ENCODE peak calls at places on chromosomes 4 and X, in five cellular contexts. One of them, this sample, is unnamed.

GRCh38 chrX:115889121-115889890 is 281.2 kb upstream of the AGTR2 start:
- DNase-seq in SW 1271: no peak
- DNase-seq in tibial artery: no peak
- DNase-seq in activated CD4-positive, alpha-beta memory T cell treated with anti-CD3 and anti-CD28 coated beads, Interleukin-2, amount 10 ng/mL, durations not matched to agents 7 days and 5 days: no peak
- DNase-seq in NCI-H2081: no peak
- DNase-seq in this sample: no peak

GRCh38 chr4:184385705-184386141 is 88.6 kb downstream of the IRF2 start:
- DNase-seq in NCI-H2081: no peak
- DNase-seq in SW 1271: no peak
- DNase-seq in activated CD4-positive, alpha-beta memory T cell treated with anti-CD3 and anti-CD28 coated beads, Interleukin-2, amount 10 ng/mL, durations not matched to agents 7 days and 5 days: no peak
- DNase-seq in tibial artery: no peak
- DNase-seq in this sample: no peak

GRCh38 chrX:2499507-2499906 is 1.3 kb downstream of the DHRSX start:
- DNase-seq in NCI-H2081: no peak
- DNase-seq in tibial artery: peak; percentile 38
- DNase-seq in SW 1271: no peak
- DNase-seq in activated CD4-positive, alpha-beta memory T cell treated with anti-CD3 and anti-CD28 coated beads, Interleukin-2, amount 10 ng/mL, durations not matched to agents 7 days and 5 days: no peak
- DNase-seq in this sample: no peak

GRCh38 chrX:154063234-154063633 is 34.3 kb downstream of the MECP2 start:
- DNase-seq in tibial artery: no peak
- DNase-seq in SW 1271: no peak
- DNase-seq in NCI-H2081: no peak
- DNase-seq in activated CD4-positive, alpha-beta memory T cell treated with anti-CD3 and anti-CD28 coated beads, Interleukin-2, amount 10 ng/mL, durations not matched to agents 7 days and 5 days: no peak
- DNase-seq in this sample: no peak

GRCh38 chr4:56220261-56220660 is 167.0 kb downstream of the AASDH start:
- DNase-seq in NCI-H2081: no peak
- DNase-seq in SW 1271: no peak
- DNase-seq in activated CD4-positive, alpha-beta memory T cell treated with anti-CD3 and anti-CD28 coated beads, Interleukin-2, amount 10 ng/mL, durations not matched to agents 7 days and 5 days: no peak
- DNase-seq in tibial artery: no peak
- DNase-seq in this sample: no peak

GRCh38 chrX:23907496-23908218 is at the start of the genes APOO and CXorf58:
- DNase-seq in tibial artery: peak; percentile 95
- DNase-seq in NCI-H2081: peak; percentile 91
- DNase-seq in activated CD4-positive, alpha-beta memory T cell treated with anti-CD3 and anti-CD28 coated beads, Interleukin-2, amount 10 ng/mL, durations not matched to agents 7 days and 5 days: peak; percentile 93
- DNase-seq in SW 1271: peak; percentile 53
- DNase-seq in this sample: peak; percentile 88

GRCh38 chr4:47531954-47532321 is 46.9 kb downstream of the ATP10D start:
- DNase-seq in tibial artery: no peak
- DNase-seq in activated CD4-positive, alpha-beta memory T cell treated with anti-CD3 and anti-CD28 coated beads, Interleukin-2, amount 10 ng/mL, durations not matched to agents 7 days and 5 days: no peak
- DNase-seq in SW 1271: no peak
- DNase-seq in NCI-H2081: no peak
- DNase-seq in this sample: no peak

GRCh38 chr4:86818845-86819244 is 30.3 kb downstream of the SLC10A6 start:
- DNase-seq in SW 1271: no peak
- DNase-seq in NCI-H2081: no peak
- DNase-seq in tibial artery: no peak
- DNase-seq in activated CD4-positive, alpha-beta memory T cell treated with anti-CD3 and anti-CD28 coated beads, Interleukin-2, amount 10 ng/mL, durations not matched to agents 7 days and 5 days: no peak
- DNase-seq in this sample: no peak

GRCh38 chrX:120672841-120673530 is 43.1 kb upstream of the C1GALT1C1 start:
- DNase-seq in activated CD4-positive, alpha-beta memory T cell treated with anti-CD3 and anti-CD28 coated beads, Interleukin-2, amount 10 ng/mL, durations not matched to agents 7 days and 5 days: no peak
- DNase-seq in tibial artery: no peak
- DNase-seq in SW 1271: no peak
- DNase-seq in NCI-H2081: no peak
- DNase-seq in this sample: no peak

GRCh38 chr4:154030747-154031146 is 241.9 kb upstream of the SFRP2 start:
- DNase-seq in activated CD4-positive, alpha-beta memory T cell treated with anti-CD3 and anti-CD28 coated beads, Interleukin-2, amount 10 ng/mL, durations not matched to agents 7 days and 5 days: no peak
- DNase-seq in SW 1271: no peak
- DNase-seq in tibial artery: no peak
- DNase-seq in NCI-H2081: no peak
- DNase-seq in this sample: no peak

GRCh38 chrX:31931225-31931624 is 859.4 kb upstream of the FTHL17 start:
- DNase-seq in tibial artery: no peak
- DNase-seq in activated CD4-positive, alpha-beta memory T cell treated with anti-CD3 and anti-CD28 coated beads, Interleukin-2, amount 10 ng/mL, durations not matched to agents 7 days and 5 days: no peak
- DNase-seq in NCI-H2081: no peak
- DNase-seq in SW 1271: no peak
- DNase-seq in this sample: no peak

GRCh38 chr4:40877081-40877480 is 127.3 kb downstream of the NSUN7 start:
- DNase-seq in tibial artery: no peak
- DNase-seq in SW 1271: no peak
- DNase-seq in NCI-H2081: no peak
- DNase-seq in activated CD4-positive, alpha-beta memory T cell treated with anti-CD3 and anti-CD28 coated beads, Interleukin-2, amount 10 ng/mL, durations not matched to agents 7 days and 5 days: no peak
- DNase-seq in this sample: no peak

GRCh38 chrX:119753639-119754257 is 4.6 kb upstream of the SOWAHD start:
- DNase-seq in tibial artery: no peak
- DNase-seq in NCI-H2081: peak; percentile 62
- DNase-seq in SW 1271: no peak
- DNase-seq in activated CD4-positive, alpha-beta memory T cell treated with anti-CD3 and anti-CD28 coated beads, Interleukin-2, amount 10 ng/mL, durations not matched to agents 7 days and 5 days: peak; percentile 59
- DNase-seq in this sample: peak; percentile 71

GRCh38 chr4:113636877-113637276 is 124.7 kb downstream of the CAMK2D start:
- DNase-seq in activated CD4-positive, alpha-beta memory T cell treated with anti-CD3 and anti-CD28 coated beads, Interleukin-2, amount 10 ng/mL, durations not matched to agents 7 days and 5 days: peak; percentile 47
- DNase-seq in SW 1271: no peak
- DNase-seq in tibial artery: no peak
- DNase-seq in NCI-H2081: no peak
- DNase-seq in this sample: no peak

GRCh38 chr4:140137654-140138053 is 16.3 kb downstream of the MAML3 start:
- DNase-seq in SW 1271: no peak
- DNase-seq in NCI-H2081: no peak
- DNase-seq in activated CD4-positive, alpha-beta memory T cell treated with anti-CD3 and anti-CD28 coated beads, Interleukin-2, amount 10 ng/mL, durations not matched to agents 7 days and 5 days: no peak
- DNase-seq in tibial artery: no peak
- DNase-seq in this sample: no peak

GRCh38 chrX:68588653-68589371 is 58.7 kb upstream of the STARD8 start:
- DNase-seq in SW 1271: no peak
- DNase-seq in activated CD4-positive, alpha-beta memory T cell treated with anti-CD3 and anti-CD28 coated beads, Interleukin-2, amount 10 ng/mL, durations not matched to agents 7 days and 5 days: no peak
- DNase-seq in NCI-H2081: no peak
- DNase-seq in tibial artery: no peak
- DNase-seq in this sample: no peak

GRCh38 chr4:155667538-155668511 is 1.2 kb downstream of the GUCY1A1 start:
- DNase-seq in SW 1271: no peak
- DNase-seq in NCI-H2081: peak; percentile 45
- DNase-seq in activated CD4-positive, alpha-beta memory T cell treated with anti-CD3 and anti-CD28 coated beads, Interleukin-2, amount 10 ng/mL, durations not matched to agents 7 days and 5 days: no peak
- DNase-seq in tibial artery: peak; percentile 74
- DNase-seq in this sample: peak; percentile 64

GRCh38 chr4:88097781-88098180 is 60.7 kb downstream of the ABCG2 start:
- DNase-seq in NCI-H2081: no peak
- DNase-seq in SW 1271: no peak
- DNase-seq in tibial artery: no peak
- DNase-seq in activated CD4-positive, alpha-beta memory T cell treated with anti-CD3 and anti-CD28 coated beads, Interleukin-2, amount 10 ng/mL, durations not matched to agents 7 days and 5 days: no peak
- DNase-seq in this sample: no peak

GRCh38 chr4:7234355-7235029 is 42.2 kb downstream of the SORCS2 start:
- DNase-seq in activated CD4-positive, alpha-beta memory T cell treated with anti-CD3 and anti-CD28 coated beads, Interleukin-2, amount 10 ng/mL, durations not matched to agents 7 days and 5 days: no peak
- DNase-seq in tibial artery: no peak
- DNase-seq in SW 1271: no peak
- DNase-seq in NCI-H2081: no peak
- DNase-seq in this sample: no peak

GRCh38 chr4:48905363-48906015 is 1.1 kb downstream of the OCIAD2 start:
- DNase-seq in tibial artery: no peak
- DNase-seq in activated CD4-positive, alpha-beta memory T cell treated with anti-CD3 and anti-CD28 coated beads, Interleukin-2, amount 10 ng/mL, durations not matched to agents 7 days and 5 days: no peak
- DNase-seq in SW 1271: no peak
- DNase-seq in NCI-H2081: no peak
- DNase-seq in this sample: no peak

GRCh38 chr4:129929984-129930383 is 834.0 kb downstream of the C4orf33 start:
- DNase-seq in tibial artery: no peak
- DNase-seq in NCI-H2081: no peak
- DNase-seq in SW 1271: no peak
- DNase-seq in activated CD4-positive, alpha-beta memory T cell treated with anti-CD3 and anti-CD28 coated beads, Interleukin-2, amount 10 ng/mL, durations not matched to agents 7 days and 5 days: no peak
- DNase-seq in this sample: no peak

GRCh38 chr4:6840062-6840976 is 57.8 kb downstream of the KIAA0232 start:
- DNase-seq in NCI-H2081: no peak
- DNase-seq in SW 1271: no peak
- DNase-seq in tibial artery: no peak
- DNase-seq in activated CD4-positive, alpha-beta memory T cell treated with anti-CD3 and anti-CD28 coated beads, Interleukin-2, amount 10 ng/mL, durations not matched to agents 7 days and 5 days: no peak
- DNase-seq in this sample: peak; percentile 15

GRCh38 chr4:79772510-79772909 is 300.5 kb downstream of the ANTXR2 start:
- DNase-seq in tibial artery: no peak
- DNase-seq in NCI-H2081: no peak
- DNase-seq in SW 1271: no peak
- DNase-seq in activated CD4-positive, alpha-beta memory T cell treated with anti-CD3 and anti-CD28 coated beads, Interleukin-2, amount 10 ng/mL, durations not matched to agents 7 days and 5 days: no peak
- DNase-seq in this sample: no peak

GRCh38 chr4:11223261-11223660 is 205.4 kb downstream of the HS3ST1 start:
- DNase-seq in tibial artery: no peak
- DNase-seq in activated CD4-positive, alpha-beta memory T cell treated with anti-CD3 and anti-CD28 coated beads, Interleukin-2, amount 10 ng/mL, durations not matched to agents 7 days and 5 days: no peak
- DNase-seq in SW 1271: no peak
- DNase-seq in NCI-H2081: peak; percentile 88
- DNase-seq in this sample: no peak

GRCh38 chr4:88533937-88534750 is 10.6 kb upstream of the PYURF start:
- DNase-seq in NCI-H2081: no peak
- DNase-seq in SW 1271: peak; percentile 53
- DNase-seq in activated CD4-positive, alpha-beta memory T cell treated with anti-CD3 and anti-CD28 coated beads, Interleukin-2, amount 10 ng/mL, durations not matched to agents 7 days and 5 days: no peak
- DNase-seq in tibial artery: no peak
- DNase-seq in this sample: no peak

GRCh38 chr4:107993969-107994368 is 4.3 kb downstream of the HADH start:
- DNase-seq in NCI-H2081: no peak
- DNase-seq in activated CD4-positive, alpha-beta memory T cell treated with anti-CD3 and anti-CD28 coated beads, Interleukin-2, amount 10 ng/mL, durations not matched to agents 7 days and 5 days: no peak
- DNase-seq in SW 1271: no peak
- DNase-seq in tibial artery: no peak
- DNase-seq in this sample: no peak

GRCh38 chr4:48262926-48263325 is 6.7 kb downstream of the TEC start:
- DNase-seq in tibial artery: no peak
- DNase-seq in activated CD4-positive, alpha-beta memory T cell treated with anti-CD3 and anti-CD28 coated beads, Interleukin-2, amount 10 ng/mL, durations not matched to agents 7 days and 5 days: no peak
- DNase-seq in NCI-H2081: no peak
- DNase-seq in SW 1271: no peak
- DNase-seq in this sample: no peak

GRCh38 chr4:26173619-26174018 is 147.2 kb upstream of the RBPJ start:
- DNase-seq in tibial artery: no peak
- DNase-seq in SW 1271: no peak
- DNase-seq in activated CD4-positive, alpha-beta memory T cell treated with anti-CD3 and anti-CD28 coated beads, Interleukin-2, amount 10 ng/mL, durations not matched to agents 7 days and 5 days: no peak
- DNase-seq in NCI-H2081: no peak
- DNase-seq in this sample: no peak

GRCh38 chr4:127856485-127857447 is 23.9 kb upstream of the PLK4 start:
- DNase-seq in SW 1271: no peak
- DNase-seq in tibial artery: no peak
- DNase-seq in activated CD4-positive, alpha-beta memory T cell treated with anti-CD3 and anti-CD28 coated beads, Interleukin-2, amount 10 ng/mL, durations not matched to agents 7 days and 5 days: no peak
- DNase-seq in NCI-H2081: no peak
- DNase-seq in this sample: no peak

GRCh38 chrX:13864264-13864663 is 47.4 kb upstream of the GPM6B start:
- DNase-seq in tibial artery: no peak
- DNase-seq in activated CD4-positive, alpha-beta memory T cell treated with anti-CD3 and anti-CD28 coated beads, Interleukin-2, amount 10 ng/mL, durations not matched to agents 7 days and 5 days: no peak
- DNase-seq in NCI-H2081: no peak
- DNase-seq in SW 1271: no peak
- DNase-seq in this sample: no peak

This sample was measured in HEK293T.